ENCODE peak calls at places on chromosomes 12 and 14, in six cellular contexts. V is K562, U is PC-9, F is mesendoderm, M is fibroblast of lung, C is IMR-90. Q is an unnamed sample. For H3K36me3, the result is how much of the 10 kb centered on the place peaks cover.

GRCh38 chr14:53047302-53047701 is 96.5 kb upstream of the FERMT2 start:
- DNase-seq in V (no peak), U (no peak), F (no peak), M (no peak), C (peak), Q (no peak)

GRCh38 chr12:57221169-57221917 is 4.7 kb downstream of the NXPH4 start:
- DNase-seq in V (no peak), U (no peak), F (no peak), M (no peak), C (no peak), Q (no peak)

GRCh38 chr14:82029038-82029437 is 495.4 kb upstream of the SEL1L start:
- DNase-seq in V (no peak), U (no peak), F (no peak), M (no peak), C (no peak), Q (no peak)

GRCh38 chr12:15146585-15146984 is 74.6 kb downstream of the RERG start:
- DNase-seq in V (no peak), U (no peak), F (no peak), M (peak), C (peak), Q (no peak)

GRCh38 chr12:57474862-57475261 is 4.8 kb downstream of the ARHGAP9 start:
- DNase-seq in V (no peak), U (no peak), F (no peak), M (no peak), C (no peak), Q (no peak)

GRCh38 chr14:22820731-22821130 is 5.5 kb upstream of the SLC7A7 start:
- DNase-seq in V (no peak), U (peak), F (peak), M (no peak), C (no peak), Q (no peak)

GRCh38 chr12:41802803-41803202 is 341.9 kb downstream of the GXYLT1 start:
- DNase-seq in V (no peak), U (no peak), F (peak), M (no peak), C (no peak), Q (no peak)

GRCh38 chr14:103897075-103897947 is 30.9 kb upstream of the TDRD9 start:
- DNase-seq in V (no peak), U (no peak), F (no peak), M (no peak), C (no peak), Q (no peak)

GRCh38 chr12:59040043-59040442 is 119.7 kb upstream of the LRIG3 start:
- DNase-seq in V (no peak), U (no peak), F (no peak), M (no peak), C (peak), Q (no peak)

GRCh38 chr12:47276253-47277070 is 196.7 kb upstream of the AMIGO2 start:
- DNase-seq in V (peak), U (peak), F (no peak), M (peak), C (peak), Q (peak)

GRCh38 chr14:56185991-56186390 is 67.8 kb downstream of the PELI2 start:
- DNase-seq in V (no peak), U (no peak), F (no peak), M (no peak), C (no peak), Q (no peak)

GRCh38 chr12:72346331-72346944 is 74.3 kb downstream of the TRHDE start:
- DNase-seq in V (peak), U (peak), F (peak), M (peak), C (peak), Q (peak)

GRCh38 chr12:108584456-108585065 is 13.3 kb downstream of the TMEM119 start:
- DNase-seq in V (no peak), U (no peak), F (no peak), M (no peak), C (no peak), Q (no peak)

GRCh38 chr12:130860311-130860710 is 11.6 kb upstream of the RAN start:
- DNase-seq in V (no peak), U (no peak), F (no peak), M (no peak), C (no peak), Q (no peak)

GRCh38 chr12:38502016-38502415 is 185.4 kb downstream of the ALG10B start:
- DNase-seq in V (no peak), U (no peak), F (no peak), M (no peak), C (no peak), Q (no peak)

GRCh38 chr14:56284641-56285040 is 166.4 kb downstream of the PELI2 start:
- DNase-seq in V (no peak), U (no peak), F (no peak), M (no peak), C (peak), Q (no peak)

GRCh38 chr12:8446642-8447547 is 8.9 kb upstream of the CLEC6A start:
- DNase-seq in V (no peak), U (no peak), F (no peak), M (no peak), C (no peak), Q (no peak)

GRCh38 chr12:26153421-26154154 is 28.8 kb upstream of the BHLHE41 start:
- DNase-seq in V (no peak), U (peak), F (no peak), M (peak), C (peak), Q (no peak)

GRCh38 chr14:88791629-88792571 is 853 bp downstream of the EML5 start:
- DNase-seq in V (no peak), U (no peak), F (peak), M (no peak), C (no peak), Q (no peak)

GRCh38 chr14:67729072-67729561 is 27.4 kb downstream of the RDH12 start:
- DNase-seq in V (no peak), U (no peak), F (peak), M (no peak), C (no peak), Q (no peak)

GRCh38 chr12:49970030-49970429 is 2.7 kb upstream of the AQP6 start:
- DNase-seq in V (no peak), U (no peak), F (no peak), M (no peak), C (no peak), Q (no peak)

GRCh38 chr14:80587096-80587724 is 354.3 kb downstream of the CEP128 start:
- DNase-seq in V (no peak), U (no peak), F (peak), M (peak), C (peak), Q (peak)

GRCh38 chr14:104782086-104782822 is 13.3 kb downstream of the AKT1 start:
- DNase-seq in V (no peak), U (no peak), F (no peak), M (no peak), C (no peak), Q (no peak)

GRCh38 chr12:118120579-118121363 is 15.2 kb upstream of the PEBP1 start:
- DNase-seq in V (peak), U (peak), F (peak), M (peak), C (peak), Q (peak)

GRCh38 chr14:95054346-95055280 is 102.7 kb downstream of the DICER1 start:
- DNase-seq in V (no peak), U (no peak), F (no peak), M (no peak), C (no peak), Q (no peak)

GRCh38 chr12:53550595-53550994 is 43.3 kb upstream of the NPFF start:
- DNase-seq in V (no peak), U (no peak), F (no peak), M (peak), C (peak), Q (no peak)

GRCh38 chr12:46208370-46208769 is 60.5 kb downstream of the SLC38A1 start:
- DNase-seq in V (no peak), U (no peak), F (no peak), M (no peak), C (no peak), Q (no peak)

GRCh38 chr14:90039253-90040010 is 22.4 kb upstream of the KCNK13 start:
- DNase-seq in V (no peak), U (no peak), F (no peak), M (no peak), C (peak), Q (no peak)

GRCh38 chr12:124930576-124930975 is 16.1 kb upstream of the UBC start:
- DNase-seq in V (no peak), U (no peak), F (no peak), M (no peak), C (no peak), Q (no peak)

GRCh38 chr14:94372021-94372605 is 16.3 kb downstream of the SERPINA1 start:
- DNase-seq in V (no peak), U (no peak), F (peak), M (no peak), C (no peak), Q (peak)

DNA sequence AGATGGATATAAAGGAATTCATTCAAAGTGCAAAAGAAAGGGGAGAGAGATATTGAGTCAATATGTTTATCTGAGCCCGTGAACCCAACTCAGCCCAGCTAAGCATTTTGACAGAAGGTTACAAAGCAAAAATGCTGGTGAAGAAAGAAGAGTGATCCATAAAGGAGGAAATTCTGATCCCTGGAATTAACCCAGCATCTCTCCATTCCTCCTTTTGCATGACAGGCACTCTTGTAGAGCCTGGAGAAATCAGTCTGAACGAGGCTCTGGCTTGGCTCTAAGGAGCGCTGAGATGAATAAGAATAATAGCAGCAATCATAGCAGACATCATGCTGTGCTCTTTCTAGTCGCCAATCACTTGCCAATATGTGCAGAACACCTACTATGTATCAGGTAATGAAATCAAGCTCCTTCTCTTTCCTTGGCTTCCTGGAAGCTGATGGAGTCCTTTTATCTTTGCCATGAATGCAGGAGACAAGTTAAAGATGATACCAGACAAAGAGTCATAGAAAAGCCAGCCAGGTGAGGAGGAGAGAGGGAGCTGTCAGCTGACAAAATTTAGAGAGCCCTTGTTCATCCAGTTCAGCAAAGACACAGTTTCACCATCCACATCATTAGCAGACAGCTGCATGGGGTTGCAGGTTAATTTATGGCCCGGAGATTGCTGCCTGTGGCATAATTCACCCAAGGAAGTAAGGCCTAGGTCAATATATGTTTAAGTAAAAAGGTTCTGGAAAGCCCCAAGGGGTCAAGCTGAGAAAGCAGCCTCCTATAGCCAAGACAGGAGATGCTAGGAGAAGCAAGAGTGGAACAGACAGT is 476.5 kb upstream of the TBX3 start:
- DNase-seq in V (no peak), U (no peak), F (no peak), M (no peak), C (no peak), Q (no peak)
- H3K36me3 ChIP-seq in V (under half), U (under half), F (under half), M (under half), C (under half), Q (under half)

GRCh38 chr14:32202941-32203882 is at the start of gene RNU6-8:
- DNase-seq in V (peak), U (peak), F (peak), M (peak), C (peak), Q (peak)

GRCh38 chr14:32206552-32206951 is 3.5 kb upstream of the RNU6-8 start:
- DNase-seq in V (no peak), U (no peak), F (no peak), M (no peak), C (no peak), Q (no peak)

GRCh38 chr14:32205984-32206383 is 2.9 kb upstream of the RNU6-8 start:
- DNase-seq in V (no peak), U (no peak), F (peak), M (no peak), C (no peak), Q (no peak)

GRCh38 chr14:32203928-32204357 is 874 bp upstream of the RNU6-8 start:
- DNase-seq in V (no peak), U (no peak), F (no peak), M (peak), C (no peak), Q (peak)

DNA sequence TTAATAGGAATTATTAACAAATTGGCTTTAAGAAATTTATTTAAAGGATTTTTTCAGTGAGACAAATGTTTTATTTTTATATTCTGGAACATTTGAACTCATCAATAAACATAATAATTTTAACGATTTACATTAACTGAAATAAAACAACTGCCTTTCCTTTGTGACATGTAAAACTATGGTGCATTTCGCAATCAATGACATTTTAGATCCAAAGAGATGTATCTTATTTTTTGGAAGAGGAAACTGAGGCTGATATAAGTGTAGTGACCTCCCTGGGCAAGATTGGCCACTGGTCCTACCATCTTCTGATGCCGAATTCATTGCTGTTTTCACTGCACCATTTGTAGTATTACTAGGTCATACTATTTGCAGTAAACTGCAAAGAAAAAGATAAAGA is 2.5 kb upstream of the RNU6-8 start:
- DNase-seq in V (no peak), U (no peak), F (no peak), M (no peak), C (no peak), Q (no peak)
- H3K4me2 ChIP-seq in V (no peak), U (no peak), F (no peak), M (no peak), C (no peak), Q (no peak)

DNA sequence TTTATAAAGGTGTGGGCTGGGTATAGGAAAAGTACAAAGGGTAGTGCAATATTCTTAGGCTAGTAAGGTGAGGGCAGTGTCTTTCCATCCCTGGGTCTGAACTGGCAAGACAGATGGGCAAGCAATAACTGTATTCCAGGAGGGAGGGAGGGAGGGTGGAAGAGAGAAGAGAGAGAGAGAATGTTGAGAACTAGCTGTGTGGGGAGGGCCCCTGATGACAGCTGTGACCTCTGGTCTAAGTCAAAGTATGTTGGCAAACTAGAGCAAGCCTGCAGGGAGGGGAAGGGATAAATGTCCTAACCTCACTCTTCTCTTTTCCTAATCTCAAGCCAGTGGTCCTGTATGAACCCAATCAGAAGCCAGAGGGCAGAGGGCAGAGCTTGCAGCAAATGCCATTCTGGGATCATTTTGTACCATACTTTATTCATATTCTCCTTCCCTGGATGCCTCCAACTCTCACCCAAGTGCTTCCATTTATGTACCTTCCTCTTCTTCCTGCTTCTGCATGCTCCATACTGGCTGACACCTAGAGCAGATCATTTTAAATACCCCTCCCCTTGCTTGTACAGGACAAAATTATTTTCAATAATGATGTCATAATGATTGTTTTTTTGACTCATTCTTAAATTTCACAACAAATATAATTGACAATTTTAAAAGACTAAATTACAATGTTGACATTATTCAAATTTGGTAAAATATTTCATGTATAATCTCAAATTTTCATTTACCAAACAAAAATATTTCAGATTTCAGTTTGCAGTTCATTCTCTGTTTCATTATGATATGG is 75.9 kb downstream of the AKAP6 start:
- DNase-seq in V (no peak), U (no peak), F (no peak), M (no peak), C (no peak), Q (no peak)
- H3K36me3 ChIP-seq in V (under half), U (under half), F (under half), M (under half), C (under half), Q (under half)

GRCh38 chr12:65534105-65534841 is 255.8 kb downstream of the MSRB3 start:
- DNase-seq in V (no peak), U (no peak), F (no peak), M (no peak), C (no peak), Q (no peak)

GRCh38 chr12:65539062-65539461 is 260.6 kb downstream of the MSRB3 start:
- DNase-seq in V (no peak), U (no peak), F (no peak), M (no peak), C (no peak), Q (no peak)

GRCh38 chr12:65537978-65538377 is 259.5 kb downstream of the MSRB3 start:
- DNase-seq in V (no peak), U (no peak), F (no peak), M (no peak), C (no peak), Q (no peak)

GRCh38 chr12:65535951-65536350 is 257.5 kb downstream of the MSRB3 start:
- DNase-seq in V (no peak), U (no peak), F (no peak), M (no peak), C (peak), Q (no peak)

DNA sequence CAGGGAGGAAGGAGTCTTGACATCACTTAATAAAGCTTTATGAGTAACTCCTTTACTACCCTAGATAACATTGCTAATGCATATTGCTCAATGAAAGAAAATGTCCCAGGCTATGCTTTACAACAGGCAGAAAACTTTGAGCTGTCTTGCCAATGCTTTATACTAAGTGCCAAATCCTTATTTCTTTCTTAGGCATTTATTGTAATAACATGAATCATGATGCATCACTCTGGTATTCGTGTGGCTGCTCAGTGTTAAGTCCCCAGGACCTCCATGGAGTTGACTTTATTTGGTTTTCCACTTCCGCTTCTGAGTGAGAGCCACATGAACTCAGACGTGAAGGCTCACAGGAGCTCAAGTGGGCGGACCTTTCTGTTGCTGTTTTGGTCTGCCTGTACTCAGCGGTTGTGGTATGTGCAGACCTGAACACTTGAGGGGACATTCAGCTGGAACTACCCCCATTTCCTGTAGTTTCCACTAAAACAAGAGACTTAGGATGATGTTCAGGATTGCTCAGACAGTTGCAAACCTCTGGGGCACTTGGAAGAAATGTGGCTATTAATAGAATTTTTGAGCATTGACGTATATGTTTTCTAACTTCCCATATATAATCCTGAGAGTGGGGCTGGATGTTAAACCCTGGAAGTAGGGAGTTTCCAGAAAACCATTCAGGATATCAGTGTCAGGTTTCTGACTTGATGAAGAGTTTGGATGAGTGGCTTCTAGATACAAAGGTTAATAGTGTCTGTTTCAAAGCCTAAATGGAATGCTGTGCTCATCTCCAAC is 258.6 kb downstream of the MSRB3 start:
- DNase-seq in V (no peak), U (peak), F (peak), M (peak), C (peak), Q (no peak)
- H3K4me2 ChIP-seq in V (no peak), U (no peak), F (no peak), M (peak), C (peak), Q (no peak)

GRCh38 chr12:104121001-104121400 is 17.0 kb downstream of the NFYB start:
- DNase-seq in V (no peak), U (no peak), F (peak), M (peak), C (peak), Q (no peak)

GRCh38 chr12:104122298-104122697 is 15.7 kb downstream of the NFYB start:
- DNase-seq in V (no peak), U (no peak), F (no peak), M (no peak), C (no peak), Q (no peak)
- H3K36me3 ChIP-seq in V (half or more), U (under half), F (under half), M (under half), C (under half), Q (half or more)

GRCh38 chr14:102580552-102581110 is 11.8 kb upstream of the RCOR1 start:
- DNase-seq in V (no peak), U (peak), F (no peak), M (no peak), C (no peak), Q (no peak)
- H3K4me2 ChIP-seq in V (no peak), U (peak), F (no peak), M (no peak), C (no peak), Q (no peak)

GRCh38 chr12:112066566-112066965 is 42.0 kb downstream of the NAA25 start:
- DNase-seq in V (no peak), U (no peak), F (no peak), M (no peak), C (no peak), Q (no peak)
- H3K36me3 ChIP-seq in V (half or more), U (under half), F (under half), M (under half), C (half or more), Q (half or more)

Q was measured in Karpas-422.